ENCODE peak calls at places on chromosomes 13 and 19, in eight cellular contexts. S is aorta; W is NCI-H1092; L is PC-3; C is ACHN; K is T follicular helper cell; N is hepatic stellate cell; I is stimulated activated CD4-positive, alpha-beta T cell treated with anti-CD3 and anti-CD28 coated beads, Interleukin-2, amount 100 ng/mL, for 48 hours. X is an unnamed sample.

GRCh38 chr13:36282818-36283432 is 14.7 kb downstream of the CCDC169 start:
- DNase-seq in S (no peak), W (no peak), L (peak; percentile 60), C (peak; percentile 52), K (no peak), N (peak; percentile 13), I (no peak), X (no peak)

GRCh38 chr19:41708481-41708880 is at the start of gene CEACAM5:
- DNase-seq in S (peak; percentile 33), W (no peak), L (no peak), C (no peak), K (no peak), N (no peak), I (no peak), X (no peak)

GRCh38 chr13:52945348-52945747 is 83.3 kb upstream of the OLFM4 start:
- DNase-seq in S (no peak), W (no peak), L (no peak), C (no peak), K (no peak), N (no peak), I (no peak), X (no peak)

GRCh38 chr13:28442872-28443271 is 52.1 kb downstream of the FLT1 start:
- DNase-seq in S (no peak), W (no peak), L (no peak), C (no peak), K (no peak), N (no peak), I (no peak), X (no peak)

GRCh38 chr13:98534821-98535220 is 42.1 kb downstream of the STK24 start:
- DNase-seq in S (no peak), W (no peak), L (no peak), C (no peak), K (no peak), N (no peak), I (no peak), X (no peak)

GRCh38 chr13:78409172-78409571 is 194.2 kb downstream of the POU4F1 start:
- DNase-seq in S (no peak), W (no peak), L (no peak), C (no peak), K (no peak), N (no peak), I (no peak), X (no peak)

GRCh38 chr13:49938274-49938673 is 2.1 kb upstream of the SPRYD7 start:
- DNase-seq in S (no peak), W (no peak), L (no peak), C (no peak), K (no peak), N (no peak), I (no peak), X (no peak)

GRCh38 chr19:2926341-2927031 is 18.3 kb downstream of the ZNF77 start:
- DNase-seq in S (no peak), W (no peak), L (no peak), C (no peak), K (no peak), N (no peak), I (no peak), X (no peak)

GRCh38 chr13:79810671-79811070 is 329.7 kb downstream of the NDFIP2 start:
- DNase-seq in S (no peak), W (no peak), L (peak; percentile 69), C (peak; percentile 79), K (no peak), N (peak; percentile 32), I (no peak), X (peak; percentile 83)

GRCh38 chr13:40233731-40234195 is 432.7 kb downstream of the FOXO1 start:
- DNase-seq in S (no peak), W (no peak), L (no peak), C (no peak), K (no peak), N (no peak), I (no peak), X (no peak)